ENCODE peak calls at places on chromosomes 3 and 15, in nine cellular contexts. V is cardiac muscle cell, C is spleen, M is dorsolateral prefrontal cortex, W is uterus, Z is coronary artery, O is lower leg skin, E is A673, S is neural crest cell. J is an unnamed sample.
A peak's percentile ranks its signal among the peaks of the same experiment; 100 is the strongest.

GRCh38 chr15:45611305-45611704 is 23.5 kb upstream of the SQOR start:
- DNase-seq in V (no peak), C (no peak), M (no peak), W (no peak), Z (no peak), O (no peak), E (peak; percentile 40), S (no peak), J (no peak)

GRCh38 chr15:40320409-40320808 is 3.1 kb upstream of the INAFM2 start:
- DNase-seq in V (no peak), C (no peak), M (no peak), W (no peak), Z (no peak), O (no peak), E (no peak), S (no peak), J (no peak)

GRCh38 chr15:94335616-94336015 is 104.3 kb downstream of the MCTP2 start:
- DNase-seq in V (no peak), C (no peak), M (no peak), W (no peak), Z (no peak), O (no peak), E (no peak), S (no peak), J (no peak)

GRCh38 chr3:168803536-168803935 is 707.8 kb upstream of the GOLIM4 start:
- DNase-seq in V (no peak), C (no peak), M (no peak), W (no peak), Z (no peak), O (no peak), E (no peak), S (no peak), J (no peak)

GRCh38 chr3:134840459-134840858 is 45.4 kb downstream of the EPHB1 start:
- DNase-seq in V (no peak), C (no peak), M (no peak), W (no peak), Z (no peak), O (no peak), E (no peak), S (no peak), J (no peak)

GRCh38 chr15:60633426-60633968 is 154.6 kb upstream of the ICE2 start:
- DNase-seq in V (no peak), C (no peak), M (no peak), W (no peak), Z (no peak), O (no peak), E (no peak), S (no peak), J (no peak)

GRCh38 chr3:182393151-182393550 is 400.2 kb upstream of the ATP11B start:
- DNase-seq in V (no peak), C (no peak), M (no peak), W (no peak), Z (no peak), O (no peak), E (no peak), S (no peak), J (no peak)

GRCh38 chr3:81173514-81173913 is 587.9 kb downstream of the GBE1 start:
- DNase-seq in V (peak; percentile 18), C (no peak), M (no peak), W (no peak), Z (no peak), O (no peak), E (peak; percentile 19), S (no peak), J (no peak)

GRCh38 chr3:30043156-30043555 is 563.2 kb upstream of the TGFBR2 start:
- DNase-seq in V (no peak), C (no peak), M (no peak), W (no peak), Z (no peak), O (no peak), E (peak; percentile 58), S (no peak), J (no peak)

GRCh38 chr3:178170698-178171535 is 365.3 kb upstream of the KCNMB2 start:
- DNase-seq in V (no peak), C (no peak), M (no peak), W (no peak), Z (no peak), O (no peak), E (peak; percentile 98), S (no peak), J (no peak)

GRCh38 chr15:39362832-39363561 is 217.9 kb upstream of the THBS1 start:
- DNase-seq in V (no peak), C (no peak), M (no peak), W (no peak), Z (no peak), O (no peak), E (no peak), S (no peak), J (no peak)

DNA sequence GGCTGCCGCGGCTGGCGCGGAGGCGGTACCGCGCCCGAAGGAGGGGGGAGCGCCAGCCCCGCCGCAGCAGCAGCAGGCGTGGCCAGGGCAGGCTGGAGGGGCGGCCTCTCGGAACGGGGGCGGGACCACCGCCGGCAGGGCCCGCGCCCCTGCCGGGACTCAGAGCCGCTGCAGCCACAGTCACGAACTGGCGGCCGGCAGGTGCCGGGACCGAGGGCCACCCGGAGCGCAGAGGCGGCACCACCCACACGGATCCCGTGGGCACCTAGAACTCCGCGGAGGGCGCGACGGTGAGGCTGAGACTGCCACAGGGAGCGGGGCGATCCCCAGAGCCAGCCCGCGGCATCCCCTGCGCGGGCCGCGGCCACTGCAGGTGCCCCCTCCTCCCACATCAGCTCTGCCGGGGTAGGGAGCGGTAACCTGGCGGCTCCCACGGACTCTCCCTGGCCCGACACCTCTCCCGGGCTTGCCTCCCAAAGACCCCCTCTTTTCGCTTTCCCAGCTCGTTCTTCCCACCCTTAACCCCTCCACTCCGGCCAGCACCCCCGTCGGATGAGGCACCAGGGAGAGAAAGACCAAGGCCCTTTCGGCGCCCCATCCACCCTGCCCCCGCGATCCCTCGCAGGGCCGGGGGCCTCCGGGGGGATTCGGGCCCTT is at the start of gene VWA5B2:
- DNase-seq in V (peak; percentile 83), C (peak; percentile 90), M (peak; percentile 82), W (peak; percentile 22), Z (no peak), O (no peak), E (peak; percentile 74), S (peak; percentile 59), J (no peak)
- TF ChIP-seq CTCF in V (no peak), C (peak; percentile 31), M (no peak), W (no peak), Z (no peak), O (no peak), E (no peak), S (peak; percentile 45), J (peak; percentile 38)

DNA sequence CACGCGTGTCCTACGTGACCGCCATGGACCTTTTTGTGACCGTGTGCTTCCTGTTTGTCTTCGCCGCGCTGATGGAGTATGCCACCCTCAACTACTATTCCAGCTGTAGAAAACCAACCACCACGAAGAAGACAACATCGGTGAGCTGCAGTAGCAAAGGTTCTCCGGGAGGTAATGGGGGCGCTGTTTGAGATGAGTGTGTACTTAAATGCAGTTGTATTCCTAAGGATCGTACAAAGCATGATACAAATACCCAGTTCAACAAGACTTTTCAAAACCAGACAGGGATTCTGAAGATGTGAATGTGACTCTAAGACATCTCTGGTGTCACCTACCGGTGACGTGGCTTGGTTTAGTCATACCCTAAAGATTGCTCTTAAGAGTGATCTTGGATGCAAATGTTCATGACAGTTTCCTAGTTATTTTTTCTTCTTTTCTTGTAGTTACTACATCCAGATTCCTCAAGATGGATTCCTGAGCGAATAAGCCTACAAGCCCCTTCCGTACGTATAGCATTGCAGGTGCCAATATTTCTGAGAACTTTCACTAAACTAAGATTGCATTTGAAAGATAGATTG is 556.6 kb downstream of the GABRG3 start:
- DNase-seq in V (no peak), C (no peak), M (no peak), W (no peak), Z (no peak), O (no peak), E (no peak), S (no peak), J (peak; percentile 89)
- TF ChIP-seq CTCF in V (no peak), C (no peak), M (no peak), W (no peak), Z (no peak), O (no peak), E (peak; percentile 17), S (peak; percentile 27), J (no peak)

DNA sequence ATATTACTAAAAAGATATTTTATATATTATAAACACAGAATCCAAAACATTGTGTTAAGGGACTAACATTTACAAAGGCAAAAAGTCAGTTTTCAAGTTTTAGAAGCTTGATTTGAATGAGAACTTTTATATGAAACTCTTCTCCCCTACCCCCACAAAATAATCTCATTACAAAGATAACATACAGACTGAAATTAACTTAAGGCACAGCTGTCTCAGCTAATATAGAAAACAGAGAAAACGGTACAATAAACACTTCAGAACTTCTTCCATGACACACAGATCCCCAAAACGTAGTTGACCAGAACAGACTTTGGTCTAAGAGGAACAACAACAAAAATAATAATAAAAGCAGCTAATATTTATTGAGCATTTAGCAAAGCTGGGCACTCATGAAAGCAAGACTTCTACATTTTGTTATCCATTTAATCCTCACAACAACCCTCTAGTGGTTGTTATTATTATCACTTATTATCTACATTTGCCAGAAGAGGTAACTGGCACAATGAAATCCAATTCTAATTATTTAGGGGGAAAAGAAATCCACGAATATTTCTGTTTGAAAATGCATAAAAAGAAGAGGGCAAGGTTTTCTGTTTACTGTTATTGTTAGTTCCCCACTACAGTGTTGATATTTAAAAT is 68.1 kb downstream of the PFN2 start:
- DNase-seq in V (no peak), C (no peak), M (no peak), W (no peak), Z (no peak), O (no peak), E (peak; percentile 23), S (no peak), J (no peak)
- TF ChIP-seq CTCF in V (peak; percentile 30), C (no peak), M (peak; percentile 22), W (no peak), Z (no peak), O (no peak), E (peak; percentile 51), S (peak; percentile 46), J (no peak)

GRCh38 chr15:100862162-100862561 is 17.5 kb upstream of the ALDH1A3 start:
- DNase-seq in V (no peak), C (no peak), M (no peak), W (peak; percentile 5), Z (no peak), O (no peak), E (no peak), S (no peak), J (no peak)

GRCh38 chr15:100869151-100869999 is 10.3 kb upstream of the ALDH1A3 start:
- DNase-seq in V (no peak), C (peak; percentile 21), M (no peak), W (no peak), Z (no peak), O (no peak), E (peak; percentile 30), S (no peak), J (no peak)

GRCh38 chr15:100866386-100867330 is 13.0 kb upstream of the ALDH1A3 start:
- DNase-seq in V (no peak), C (no peak), M (no peak), W (no peak), Z (no peak), O (no peak), E (no peak), S (no peak), J (no peak)

GRCh38 chr15:100863406-100864198 is 16.0 kb upstream of the ALDH1A3 start:
- DNase-seq in V (no peak), C (no peak), M (no peak), W (peak; percentile 69), Z (no peak), O (no peak), E (no peak), S (no peak), J (no peak)

GRCh38 chr15:100867476-100867875 is 12.2 kb upstream of the ALDH1A3 start:
- DNase-seq in V (no peak), C (no peak), M (no peak), W (no peak), Z (no peak), O (no peak), E (no peak), S (no peak), J (no peak)
- TF ChIP-seq CTCF in V (no peak), C (no peak), M (no peak), W (no peak), Z (no peak), O (no peak), E (no peak), S (no peak), J (no peak)

J was measured in esophagus muscularis mucosa.